ENCODE peak calls at places on chromosomes 4 and X, in eight cellular contexts. O is AG04450, C is mammary epithelial cell, Y is left ventricle myocardium inferior, S is right atrium auricular region, F is osteoblast, X is GM06990, N is heart right ventricle. Q is an unnamed sample.

GRCh38 chrX:133362538-133362937 is 52.8 kb downstream of the GPC4 start:
- DNase-seq in O (no peak), C (no peak), Y (no peak), S (no peak), F (no peak), X (no peak), N (no peak), Q (no peak)

GRCh38 chrX:39773923-39774803 is 323.6 kb downstream of the BCOR start:
- DNase-seq in O (no peak), C (no peak), Y (no peak), S (no peak), F (peak; percentile 42), X (no peak), N (no peak), Q (no peak)

GRCh38 chr4:157004279-157005161 is 32.9 kb upstream of the PDGFC start:
- DNase-seq in O (no peak), C (no peak), Y (no peak), S (no peak), F (no peak), X (no peak), N (no peak), Q (no peak)

GRCh38 chr4:111639120-111639519 is 506.1 kb upstream of the FAM241A start:
- DNase-seq in O (no peak), C (no peak), Y (no peak), S (no peak), F (no peak), X (no peak), N (no peak), Q (no peak)

GRCh38 chr4:37770016-37770415 is 56.5 kb upstream of the PGM2 start:
- DNase-seq in O (no peak), C (no peak), Y (no peak), S (no peak), F (peak; percentile 62), X (no peak), N (no peak), Q (no peak)

GRCh38 chr4:67234296-67234695 is 311.0 kb downstream of the CENPC start:
- DNase-seq in O (no peak), C (no peak), Y (no peak), S (no peak), F (no peak), X (no peak), N (no peak), Q (no peak)

GRCh38 chr4:94849901-94850300 is 92.1 kb downstream of the BMPR1B start:
- DNase-seq in O (no peak), C (no peak), Y (no peak), S (no peak), F (no peak), X (no peak), N (no peak), Q (no peak)

GRCh38 chr4:148305749-148306148 is 136.5 kb downstream of the NR3C2 start:
- DNase-seq in O (no peak), C (no peak), Y (no peak), S (no peak), F (no peak), X (no peak), N (no peak), Q (no peak)

GRCh38 chr4:104896623-104897296 is 249.9 kb upstream of the TET2 start:
- DNase-seq in O (no peak), C (peak; percentile 56), Y (no peak), S (no peak), F (no peak), X (peak; percentile 26), N (no peak), Q (no peak)

GRCh38 chrX:10526442-10526841 is 93.9 kb downstream of the MID1 start:
- DNase-seq in O (no peak), C (no peak), Y (no peak), S (no peak), F (no peak), X (no peak), N (no peak), Q (no peak)

GRCh38 chr4:88857588-88857987 is 160.0 kb upstream of the NAP1L5 start:
- DNase-seq in O (no peak), C (peak; percentile 14), Y (no peak), S (no peak), F (no peak), X (no peak), N (no peak), Q (no peak)

GRCh38 chrX:147699061-147699460 is 212.7 kb upstream of the FMR1 start:
- DNase-seq in O (no peak), C (no peak), Y (no peak), S (no peak), F (no peak), X (no peak), N (no peak), Q (no peak)

GRCh38 chr4:78059938-78060337 is 2.8 kb downstream of the FRAS1 start:
- DNase-seq in O (no peak), C (no peak), Y (no peak), S (no peak), F (no peak), X (no peak), N (no peak), Q (no peak)

GRCh38 chrX:105461013-105461412 is 240.5 kb upstream of the TEX13A start:
- DNase-seq in O (no peak), C (peak; percentile 81), Y (no peak), S (no peak), F (no peak), X (no peak), N (no peak), Q (no peak)

GRCh38 chrX:25427873-25428555 is 412.2 kb upstream of the ARX start:
- DNase-seq in O (no peak), C (no peak), Y (no peak), S (no peak), F (no peak), X (no peak), N (no peak), Q (no peak)

GRCh38 chr4:97491856-97492255 is 651.4 kb downstream of the STPG2 start:
- DNase-seq in O (no peak), C (no peak), Y (no peak), S (no peak), F (no peak), X (no peak), N (no peak), Q (no peak)

GRCh38 chrX:1455948-1456280 is 3.2 kb upstream of the ASMTL start:
- DNase-seq in O (no peak), C (no peak), Y (no peak), S (no peak), F (no peak), X (no peak), N (no peak), Q (no peak)

GRCh38 chr4:188282620-188283232 is 143.5 kb downstream of the TRIML1 start:
- DNase-seq in O (no peak), C (no peak), Y (no peak), S (no peak), F (no peak), X (no peak), N (no peak), Q (no peak)

GRCh38 chr4:13542577-13543042 is 1.7 kb downstream of the NKX3-2 start:
- DNase-seq in O (no peak), C (no peak), Y (no peak), S (no peak), F (peak; percentile 84), X (no peak), N (no peak), Q (no peak)
- H3K27me3 ChIP-seq in O (peaks cover 90% of the 10 kb centered on the region), C (peaks cover 48% of the 10 kb centered on the region), Y (peaks cover 100% of the 10 kb centered on the region), S (peaks cover 83% of the 10 kb centered on the region), F (peaks cover 35% of the 10 kb centered on the region), X (peaks cover 9% of the 10 kb centered on the region), N (peaks cover 88% of the 10 kb centered on the region), Q (peaks cover 60% of the 10 kb centered on the region)

GRCh38 chr4:110508827-110509446 is 33.0 kb downstream of the ENPEP start:
- DNase-seq in O (no peak), C (peak; percentile 8), Y (no peak), S (no peak), F (peak; percentile 70), X (no peak), N (no peak), Q (no peak)
- TF ChIP-seq CTCF in O (peak; percentile 60), C (peak; percentile 50), Y (peak; percentile 54), S (peak; percentile 13), F (peak; percentile 54), X (no peak), N (peak; percentile 37), Q (peak; percentile 47)

GRCh38 chr4:73945140-73945539 is 36.7 kb downstream of the PF4 start:
- DNase-seq in O (no peak), C (no peak), Y (no peak), S (no peak), F (no peak), X (no peak), N (no peak), Q (no peak)
- H3K27me3 ChIP-seq in O (peaks cover 30% of the 10 kb centered on the region), C (no peaks in the 10 kb centered on the region), Y (peaks cover 77% of the 10 kb centered on the region), S (peaks cover 11% of the 10 kb centered on the region), F (peaks cover 25% of the 10 kb centered on the region), X (no peaks in the 10 kb centered on the region), N (peaks cover 6% of the 10 kb centered on the region), Q (peaks cover 18% of the 10 kb centered on the region)

GRCh38 chr4:84734037-84734436 is 151.1 kb downstream of the CDS1 start:
- DNase-seq in O (no peak), C (no peak), Y (no peak), S (no peak), F (no peak), X (no peak), N (no peak), Q (no peak)

GRCh38 chr4:84738622-84739021 is 155.7 kb downstream of the CDS1 start:
- DNase-seq in O (no peak), C (no peak), Y (no peak), S (no peak), F (no peak), X (no peak), N (no peak), Q (no peak)

GRCh38 chr4:84737656-84738055 is 154.7 kb downstream of the CDS1 start:
- DNase-seq in O (no peak), C (no peak), Y (no peak), S (no peak), F (no peak), X (no peak), N (no peak), Q (no peak)

GRCh38 chr4:84730375-84730774 is 147.4 kb downstream of the CDS1 start:
- DNase-seq in O (no peak), C (no peak), Y (no peak), S (no peak), F (no peak), X (no peak), N (no peak), Q (no peak)

GRCh38 chr4:84733343-84734033 is 150.6 kb downstream of the CDS1 start:
- DNase-seq in O (no peak), C (no peak), Y (peak; percentile 50), S (no peak), F (no peak), X (no peak), N (peak; percentile 54), Q (no peak)
- TF ChIP-seq CTCF in O (no peak), C (no peak), Y (no peak), S (no peak), F (no peak), X (no peak), N (no peak), Q (no peak)

DNA sequence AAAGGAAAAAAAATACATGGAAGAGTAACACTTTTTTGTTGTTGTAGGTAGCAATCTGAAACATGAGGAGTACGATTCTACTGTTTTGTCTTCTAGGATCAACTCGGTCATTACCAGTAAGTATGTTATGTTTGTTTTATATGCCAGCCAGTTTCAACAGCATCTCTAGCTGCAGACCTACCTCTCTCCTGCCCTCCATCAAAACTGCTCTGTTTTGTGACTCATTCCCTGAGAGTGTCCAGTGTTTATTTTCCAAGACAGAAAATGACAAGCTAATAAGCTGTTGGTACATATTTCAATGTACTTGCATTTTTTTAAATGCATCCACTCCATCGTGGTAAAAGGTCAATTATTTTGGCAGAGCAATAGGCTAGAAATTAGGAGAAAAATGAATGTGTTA is 347 bp downstream of the AMTN start:
- DNase-seq in O (no peak), C (peak; percentile 79), Y (no peak), S (no peak), F (no peak), X (no peak), N (no peak), Q (no peak)
- H3K27me3 ChIP-seq in O (no peaks in the 10 kb centered on the region), C (no peaks in the 10 kb centered on the region), Y (peaks cover 3% of the 10 kb centered on the region), S (no peaks in the 10 kb centered on the region), F (no peaks in the 10 kb centered on the region), X (no peaks in the 10 kb centered on the region), N (no peaks in the 10 kb centered on the region), Q (no peaks in the 10 kb centered on the region)

Q was measured in BJ.